ENCODE peak calls at places on chromosomes 16 and 17, in five cellular contexts. U is H1, O is HCT116, M is K562, Y is HepG2. R is an unnamed sample.

GRCh38 chr16:21156767-21157467 is 1.6 kb upstream of the LDAF1 start:
- DNase-seq in U (no peak), O (peak), M (peak), Y (peak), R (peak)

GRCh38 chr17:15944720-15945492 is at the start of gene ADORA2B:
- DNase-seq in U (no peak), O (no peak), M (peak), Y (peak), R (peak)

GRCh38 chr17:78117027-78117981 is 11.3 kb downstream of the TMC6 start:
- DNase-seq in U (no peak), O (no peak), M (no peak), Y (no peak), R (peak)

GRCh38 chr16:89115216-89115949 is 21.7 kb downstream of the ACSF3 start:
- DNase-seq in U (no peak), O (no peak), M (peak), Y (no peak), R (no peak)

GRCh38 chr17:47663997-47664941 is 14.6 kb downstream of the KPNB1 start:
- DNase-seq in U (no peak), O (peak), M (peak), Y (peak), R (peak)

GRCh38 chr16:89303604-89304003 is 86.1 kb downstream of the ZNF778 start:
- DNase-seq in U (no peak), O (no peak), M (no peak), Y (no peak), R (no peak)

GRCh38 chr17:18005496-18005895 is 32.8 kb downstream of the DRC3 start:
- DNase-seq in U (no peak), O (no peak), M (no peak), Y (no peak), R (no peak)

GRCh38 chr16:86477642-86478041 is 32.7 kb upstream of the FOXF1 start:
- DNase-seq in U (no peak), O (no peak), M (no peak), Y (no peak), R (no peak)

GRCh38 chr16:4053663-4054479 is 62.4 kb downstream of the ADCY9 start:
- DNase-seq in U (no peak), O (peak), M (no peak), Y (no peak), R (no peak)

GRCh38 chr16:48165961-48166578 is 10.3 kb upstream of the ABCC12 start:
- DNase-seq in U (no peak), O (no peak), M (no peak), Y (peak), R (no peak)

GRCh38 chr16:81275064-81275532 is 36.6 kb downstream of the BCO1 start:
- DNase-seq in U (no peak), O (no peak), M (no peak), Y (no peak), R (no peak)

GRCh38 chr17:50845260-50846147 is 10.1 kb downstream of the WFIKKN2 start:
- DNase-seq in U (no peak), O (no peak), M (no peak), Y (no peak), R (no peak)

GRCh38 chr16:74372369-74372768 is 3.7 kb upstream of the NPIPB15 start:
- DNase-seq in U (no peak), O (no peak), M (peak), Y (no peak), R (peak)

GRCh38 chr16:84735846-84736586 is 36.2 kb downstream of the USP10 start:
- DNase-seq in U (no peak), O (no peak), M (no peak), Y (peak), R (peak)

GRCh38 chr16:74999208-74999682 is 421 bp downstream of the ZNRF1 start:
- DNase-seq in U (no peak), O (no peak), M (peak), Y (no peak), R (no peak)

GRCh38 chr17:4485676-4486646 is 12.7 kb upstream of the SPNS2 start:
- DNase-seq in U (no peak), O (no peak), M (no peak), Y (no peak), R (peak)

GRCh38 chr17:47692895-47693666 is 880 bp upstream of the TBKBP1 start:
- DNase-seq in U (no peak), O (no peak), M (no peak), Y (no peak), R (peak)

GRCh38 chr17:22410136-22410535 is 717.8 kb downstream of the KCNJ18 start:
- DNase-seq in U (no peak), O (no peak), M (no peak), Y (no peak), R (no peak)

GRCh38 chr17:79183221-79184158 is 108.9 kb downstream of the ENGASE start:
- DNase-seq in U (no peak), O (no peak), M (no peak), Y (no peak), R (peak)

GRCh38 chr17:82020874-82021727 is 1.6 kb downstream of the CENPX start:
- DNase-seq in U (no peak), O (peak), M (no peak), Y (peak), R (peak)

GRCh38 chr17:59761385-59762021 is 54.0 kb downstream of the VMP1 start:
- DNase-seq in U (no peak), O (no peak), M (no peak), Y (peak), R (no peak)

GRCh38 chr16:67248401-67249177 is at the start of gene SLC9A5:
- DNase-seq in U (no peak), O (no peak), M (peak), Y (no peak), R (peak)

GRCh38 chr17:81057079-81057730 is 22.3 kb downstream of the BAIAP2 start:
- DNase-seq in U (no peak), O (no peak), M (peak), Y (no peak), R (peak)

GRCh38 chr17:57597101-57597500 is 148.0 kb downstream of the CCDC182 start:
- DNase-seq in U (no peak), O (no peak), M (no peak), Y (no peak), R (no peak)

GRCh38 chr16:19143241-19143640 is 24.8 kb upstream of the SYT17 start:
- DNase-seq in U (no peak), O (no peak), M (no peak), Y (no peak), R (peak)

GRCh38 chr16:57527027-57527426 is 9.3 kb downstream of the CCDC102A start:
- DNase-seq in U (no peak), O (no peak), M (no peak), Y (peak), R (peak)

GRCh38 chr17:47946929-47947397 is 5.6 kb downstream of the PNPO start:
- DNase-seq in U (peak), O (peak), M (peak), Y (peak), R (peak)

GRCh38 chr17:37752482-37752881 is 7.6 kb upstream of the HNF1B start:
- DNase-seq in U (no peak), O (no peak), M (no peak), Y (no peak), R (no peak)

GRCh38 chr16:29745126-29745852 is 501 bp downstream of the C16orf54 start:
- DNase-seq in U (no peak), O (no peak), M (no peak), Y (no peak), R (no peak)

GRCh38 chr17:71615820-71616219 is 505.0 kb upstream of the SOX9 start:
- DNase-seq in U (no peak), O (no peak), M (no peak), Y (no peak), R (no peak)

GRCh38 chr17:3723556-3724372 is at the start of gene HASPIN:
- DNase-seq in U (peak), O (peak), M (peak), Y (peak), R (peak)

GRCh38 chr17:410674-411401 is 58.2 kb upstream of the RPH3AL start:
- DNase-seq in U (no peak), O (no peak), M (peak), Y (no peak), R (peak)

GRCh38 chr17:28407130-28407973 is 1.3 kb upstream of the SLC46A1 start:
- DNase-seq in U (no peak), O (no peak), M (no peak), Y (no peak), R (no peak)

GRCh38 chr17:63431939-63432804 is 13.9 kb downstream of the CYB561 start:
- DNase-seq in U (no peak), O (no peak), M (peak), Y (peak), R (peak)

GRCh38 chr16:25966172-25967097 is 274.7 kb downstream of the HS3ST4 start:
- DNase-seq in U (no peak), O (no peak), M (no peak), Y (no peak), R (no peak)

GRCh38 chr17:39069114-39069756 is 82.2 kb downstream of the PLXDC1 start:
- DNase-seq in U (no peak), O (no peak), M (peak), Y (peak), R (peak)

GRCh38 chr16:54303613-54304012 is 17.0 kb upstream of the IRX3 start:
- DNase-seq in U (no peak), O (no peak), M (no peak), Y (no peak), R (no peak)

GRCh38 chr16:54305066-54305465 is 18.5 kb upstream of the IRX3 start:
- DNase-seq in U (no peak), O (no peak), M (no peak), Y (no peak), R (no peak)
- TF ChIP-seq SIN3A in U (no peak), O (no peak), M (no peak), Y (no peak), R (no peak)

GRCh38 chr16:27308792-27309191 is 5.0 kb upstream of the IL4R start:
- DNase-seq in U (no peak), O (no peak), M (no peak), Y (no peak), R (no peak)
- TF ChIP-seq SIN3A in U (no peak), O (no peak), M (no peak), Y (no peak), R (no peak)

DNA sequence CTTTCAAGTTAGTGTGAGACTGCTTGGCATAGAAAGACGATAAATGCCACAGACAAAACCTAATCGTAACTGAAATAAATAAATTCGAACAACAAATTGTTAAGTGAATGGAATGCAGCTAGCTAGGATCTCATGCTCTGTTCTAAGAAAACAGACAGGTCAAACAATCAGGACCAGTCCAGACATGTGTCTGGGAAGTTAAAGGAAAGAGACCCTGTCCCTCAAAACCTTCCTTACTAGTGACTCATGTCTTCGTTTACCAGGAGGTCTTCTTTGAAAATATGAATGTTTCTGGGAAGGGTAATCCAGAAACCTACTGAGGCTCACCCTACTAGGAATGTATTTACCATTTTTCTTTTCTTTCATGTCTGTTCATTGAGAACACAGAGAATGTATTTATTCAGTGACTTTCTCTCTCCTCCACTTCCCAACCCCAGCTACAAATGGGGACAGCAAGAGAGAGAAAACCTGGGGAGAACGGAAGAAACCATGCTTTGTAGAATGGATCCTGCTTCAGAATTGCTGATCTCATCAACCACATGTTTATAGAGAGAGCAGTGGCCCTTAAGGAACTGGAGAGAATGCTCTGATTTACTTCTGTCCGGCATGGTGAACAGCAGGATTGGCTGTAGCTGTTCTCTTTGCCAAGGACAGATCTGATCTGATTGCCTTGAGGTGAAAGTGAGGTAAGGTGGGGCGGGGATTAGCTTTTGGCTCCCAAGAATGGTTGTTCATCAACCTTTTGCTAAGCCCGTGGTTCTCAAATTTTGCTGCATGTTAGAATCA is 39.4 kb upstream of the DHX8 start:
- DNase-seq in U (no peak), O (no peak), M (no peak), Y (no peak), R (no peak)
- TF ChIP-seq SIN3A in U (no peak), O (no peak), M (no peak), Y (no peak), R (no peak)

GRCh38 chr16:68732068-68732680 is 4.9 kb upstream of the CDH1 start:
- DNase-seq in U (no peak), O (peak), M (peak), Y (peak), R (peak)
- TF ChIP-seq SIN3A in U (no peak), O (no peak), M (no peak), Y (no peak), R (no peak)

GRCh38 chr16:709651-710499 is 4.3 kb upstream of the FBXL16 start:
- DNase-seq in U (no peak), O (no peak), M (peak), Y (no peak), R (peak)
- TF ChIP-seq SIN3A in U (no peak), O (no peak), M (no peak), Y (no peak), R (no peak)

GRCh38 chr17:73620414-73620813 is 23.8 kb downstream of the SDK2 start:
- DNase-seq in U (no peak), O (no peak), M (no peak), Y (no peak), R (no peak)
- TF ChIP-seq SIN3A in U (no peak), O (no peak), M (no peak), Y (no peak), R (no peak)

GRCh38 chr17:42744806-42745617 is at the start of gene EZH1:
- DNase-seq in U (peak), O (peak), M (peak), Y (peak), R (peak)

GRCh38 chr17:42744283-42744805 is 496 bp downstream of the EZH1 start:
- DNase-seq in U (peak), O (peak), M (no peak), Y (peak), R (no peak)

GRCh38 chr17:42748202-42748905 is 3.5 kb upstream of the EZH1 start:
- DNase-seq in U (no peak), O (no peak), M (no peak), Y (no peak), R (no peak)

GRCh38 chr17:42740699-42741098 is 4.1 kb downstream of the EZH1 start:
- DNase-seq in U (no peak), O (no peak), M (no peak), Y (no peak), R (no peak)

DNA sequence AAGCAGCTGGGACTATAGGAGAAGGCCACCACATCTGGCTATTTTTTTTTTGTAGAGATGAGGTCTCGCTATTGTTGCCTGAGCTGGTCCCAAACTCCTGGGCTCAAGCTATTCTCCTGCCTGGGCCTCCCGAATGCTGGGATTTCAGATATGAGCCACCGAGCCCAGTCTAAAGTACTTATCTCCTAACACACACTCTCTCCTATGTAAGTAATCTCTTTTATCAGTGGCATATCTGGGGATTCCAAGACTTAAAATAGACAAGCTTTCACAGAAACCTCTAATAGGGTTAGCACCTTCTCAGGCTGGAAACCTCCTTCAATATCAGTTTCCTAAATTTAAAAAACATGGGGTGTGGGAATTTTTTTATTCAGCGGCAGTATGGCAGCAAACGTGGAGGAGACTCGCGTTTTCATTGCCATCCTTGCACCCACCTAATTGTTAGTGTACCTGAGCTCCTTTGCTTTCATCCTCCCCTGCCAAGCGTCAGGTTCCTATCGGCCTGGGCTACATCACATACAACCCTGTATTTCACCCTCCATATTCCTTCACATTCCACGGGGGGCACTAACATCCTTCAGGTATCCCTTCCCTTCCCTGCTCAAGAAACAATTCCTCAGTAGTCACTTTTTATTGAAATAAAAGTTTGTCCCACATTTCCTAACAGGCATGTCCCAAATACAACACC is 1.1 kb downstream of the EZH1 start:
- DNase-seq in U (no peak), O (no peak), M (no peak), Y (no peak), R (peak)
- TF ChIP-seq SIN3A in U (no peak), O (no peak), M (no peak), Y (no peak), R (no peak)

R was measured in SK-N-SH.